ENCODE peak calls at places on chromosomes 2 and 18, in five cellular contexts. R is A549, K is transverse colon, A is HepG2, D is tibial nerve. I is an unnamed sample.

GRCh38 chr2:164061129-164061746 is 325.4 kb upstream of the FIGN start:
- DNase-seq in R (peak; percentile 29), K (no peak), A (peak; percentile 53), D (no peak), I (no peak)

GRCh38 chr2:134722728-134723127 is 3.9 kb upstream of the TMEM163 start:
- DNase-seq in R (no peak), K (no peak), A (no peak), D (no peak), I (no peak)

GRCh38 chr2:74063486-74063885 is 78.8 kb downstream of the TET3 start:
- DNase-seq in R (no peak), K (no peak), A (no peak), D (no peak), I (no peak)

GRCh38 chr18:9802175-9802747 is 83.5 kb upstream of the TXNDC2 start:
- DNase-seq in R (no peak), K (no peak), A (no peak), D (no peak), I (no peak)

GRCh38 chr2:226399006-226399405 is 400.6 kb downstream of the IRS1 start:
- DNase-seq in R (no peak), K (no peak), A (no peak), D (no peak), I (no peak)

GRCh38 chr2:240638517-240639160 is 13.4 kb downstream of the GPR35 start:
- DNase-seq in R (no peak), K (no peak), A (no peak), D (no peak), I (no peak)

GRCh38 chr18:9017170-9017899 is 85.2 kb upstream of the NDUFV2 start:
- DNase-seq in R (peak; percentile 85), K (peak; percentile 68), A (peak; percentile 20), D (peak; percentile 44), I (peak; percentile 34)

GRCh38 chr2:28608829-28609400 is 113.1 kb downstream of the PLB1 start:
- DNase-seq in R (no peak), K (no peak), A (no peak), D (no peak), I (no peak)

GRCh38 chr2:239324456-239324855 is 76.4 kb downstream of the HDAC4 start:
- DNase-seq in R (no peak), K (no peak), A (no peak), D (no peak), I (no peak)

GRCh38 chr2:83368461-83368860 is 1090.6 kb downstream of the SUCLG1 start:
- DNase-seq in R (no peak), K (no peak), A (no peak), D (no peak), I (no peak)

GRCh38 chr2:108625828-108626195 is 91.5 kb downstream of the LIMS1 start:
- DNase-seq in R (no peak), K (no peak), A (no peak), D (no peak), I (no peak)

GRCh38 chr2:216563646-216564045 is 65.0 kb downstream of the RPL37A start:
- DNase-seq in R (no peak), K (no peak), A (no peak), D (no peak), I (no peak)

GRCh38 chr2:223416826-223417610 is 185.1 kb downstream of the SCG2 start:
- DNase-seq in R (no peak), K (no peak), A (no peak), D (no peak), I (no peak)

GRCh38 chr2:43255249-43255960 is 29.0 kb upstream of the ZFP36L2 start:
- DNase-seq in R (no peak), K (no peak), A (peak; percentile 59), D (no peak), I (no peak)

GRCh38 chr2:31267437-31268120 is 33.6 kb downstream of the EHD3 start:
- DNase-seq in R (no peak), K (no peak), A (no peak), D (no peak), I (no peak)

GRCh38 chr18:43661570-43661969 is 384.3 kb upstream of the SYT4 start:
- DNase-seq in R (peak; percentile 37), K (no peak), A (peak; percentile 1), D (no peak), I (no peak)

GRCh38 chr2:204487447-204488229 is 57.6 kb upstream of the PARD3B start:
- DNase-seq in R (no peak), K (no peak), A (peak; percentile 22), D (no peak), I (no peak)

GRCh38 chr2:28521663-28522062 is 25.8 kb downstream of the PLB1 start:
- DNase-seq in R (no peak), K (no peak), A (no peak), D (no peak), I (no peak)

GRCh38 chr2:2501454-2502108 is 170.5 kb upstream of the MYT1L start:
- DNase-seq in R (no peak), K (no peak), A (peak; percentile 6), D (no peak), I (no peak)

GRCh38 chr18:45541421-45541820 is 73.9 kb upstream of the SLC14A2 start:
- DNase-seq in R (no peak), K (no peak), A (no peak), D (no peak), I (no peak)

GRCh38 chr18:68060871-68061270 is 544.4 kb upstream of the DSEL start:
- DNase-seq in R (no peak), K (no peak), A (no peak), D (no peak), I (no peak)

GRCh38 chr18:48949051-48949605 is 1.6 kb downstream of the SMAD7 start:
- DNase-seq in R (no peak), K (peak; percentile 82), A (no peak), D (no peak), I (no peak)

GRCh38 chr18:27921392-27921791 is 255.5 kb downstream of the CDH2 start:
- DNase-seq in R (no peak), K (no peak), A (no peak), D (no peak), I (no peak)

GRCh38 chr18:58544179-58544578 is 84.7 kb downstream of the ALPK2 start:
- DNase-seq in R (no peak), K (no peak), A (no peak), D (no peak), I (no peak)
- H3K27ac ChIP-seq in R (peak overlapping the region; percentile 76), K (no peak overlapping the region), A (no peak overlapping the region), D (no peak overlapping the region), I (no peak overlapping the region)

DNA sequence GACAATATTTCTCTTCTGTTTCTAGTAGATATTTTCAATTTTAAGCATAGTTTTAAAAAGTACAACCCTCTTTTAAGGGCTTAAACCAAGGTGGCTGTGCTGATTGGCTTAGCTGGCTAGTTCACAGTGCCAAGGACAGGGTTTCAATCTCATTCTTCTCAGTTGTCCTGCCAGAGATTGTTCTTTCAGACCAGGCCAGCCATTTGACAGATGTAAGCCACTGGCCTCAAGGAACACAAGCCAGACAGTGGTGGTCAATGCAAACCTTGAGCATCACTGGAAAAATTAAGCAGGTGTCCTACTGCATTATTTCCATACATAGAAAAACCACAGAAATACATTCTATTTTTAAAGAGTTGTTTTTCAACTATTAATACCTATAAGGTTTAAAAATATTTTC is 5.9 kb downstream of the RNF103 start:
- DNase-seq in R (no peak), K (no peak), A (no peak), D (no peak), I (no peak)
- H3K4me3 ChIP-seq in R (no peak overlapping the region), K (no peak overlapping the region), A (no peak overlapping the region), D (no peak overlapping the region), I (no peak overlapping the region)

GRCh38 chr2:66509326-66509811 is 74.4 kb downstream of the MEIS1 start:
- DNase-seq in R (no peak), K (no peak), A (no peak), D (no peak), I (no peak)
- TF ChIP-seq EP300 in R (no peak), K (no peak), A (no peak), D (no peak), I (no peak)

GRCh38 chr2:63879876-63880433 is 38.3 kb downstream of the UGP2 start:
- DNase-seq in R (no peak), K (no peak), A (no peak), D (no peak), I (no peak)
- H3K27ac ChIP-seq in R (no peak overlapping the region), K (no peak overlapping the region), A (no peak overlapping the region), D (no peak overlapping the region), I (no peak overlapping the region)

DNA sequence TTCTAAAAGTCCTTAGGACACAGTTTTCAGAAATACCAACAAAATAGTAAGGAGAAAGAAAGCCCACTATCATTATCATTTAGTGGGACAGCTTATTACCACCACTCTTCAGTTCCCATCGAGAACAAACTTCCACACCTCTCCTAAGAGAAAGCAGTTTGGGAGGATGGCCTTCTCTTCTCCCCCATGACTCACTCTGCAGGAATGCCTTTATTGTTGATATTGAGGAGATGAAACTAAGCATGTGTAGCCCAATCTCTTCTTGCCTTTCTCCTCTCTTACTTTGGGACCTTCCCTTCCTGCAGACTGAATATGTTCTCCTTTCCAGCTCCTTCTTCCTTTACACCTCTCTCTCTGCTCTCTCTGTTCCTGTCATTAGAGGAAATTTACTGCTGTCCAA is 30.0 kb upstream of the ERMN start:
- DNase-seq in R (no peak), K (no peak), A (no peak), D (no peak), I (no peak)
- H3K4me3 ChIP-seq in R (no peak overlapping the region), K (no peak overlapping the region), A (no peak overlapping the region), D (no peak overlapping the region), I (no peak overlapping the region)

GRCh38 chr2:202337133-202337532 is 39.0 kb upstream of the BMPR2 start:
- DNase-seq in R (no peak), K (no peak), A (no peak), D (no peak), I (no peak)

GRCh38 chr2:202337706-202338346 is 38.3 kb upstream of the BMPR2 start:
- DNase-seq in R (no peak), K (no peak), A (no peak), D (no peak), I (no peak)

GRCh38 chr2:202339052-202339870 is 36.9 kb upstream of the BMPR2 start:
- DNase-seq in R (peak; percentile 45), K (no peak), A (peak; percentile 87), D (no peak), I (no peak)

DNA sequence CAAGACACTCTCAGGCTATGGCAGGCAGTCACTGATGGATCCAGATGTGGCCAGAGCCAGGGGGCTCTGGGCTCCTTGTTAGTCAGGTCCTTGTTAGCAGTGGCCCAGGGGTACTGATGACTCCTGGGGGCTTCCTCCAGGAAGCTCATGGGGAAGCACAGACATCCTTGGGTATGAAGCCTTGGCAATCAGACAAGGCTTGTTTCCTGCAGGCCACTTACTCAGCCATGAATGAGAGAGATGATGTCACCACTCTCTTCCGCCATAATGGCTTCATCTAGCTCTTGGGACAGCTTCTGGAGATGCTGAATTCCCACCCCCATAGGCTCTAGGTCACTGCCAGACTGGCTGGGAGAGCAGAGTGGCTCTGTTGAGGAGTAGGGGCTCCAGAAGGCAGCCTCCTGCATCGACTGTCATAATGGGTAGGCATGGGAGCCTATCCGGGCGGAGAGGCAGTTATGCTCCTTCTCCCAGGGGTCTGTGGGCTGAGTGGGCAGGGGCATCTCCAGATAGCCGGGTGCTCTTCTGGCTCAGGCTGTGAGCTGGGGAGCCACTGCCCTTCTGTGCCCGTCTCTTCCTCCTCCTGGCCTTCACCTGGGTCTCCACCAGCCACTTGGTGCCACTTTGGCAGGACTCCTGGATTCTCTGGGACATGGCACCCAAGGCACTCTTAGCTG is 40.2 kb upstream of the BMPR2 start:
- DNase-seq in R (no peak), K (no peak), A (no peak), D (no peak), I (no peak)
- TF ChIP-seq EP300 in R (no peak), K (no peak), A (no peak), D (no peak), I (no peak)

I was measured in upper lobe of left lung.